ENCODE peak calls at places on chromosomes 6 and 20, in eight cellular contexts. W is lung; Q is SIG-M5; N is RPMI7951; Z is lower leg skin; G is stimulated activated CD4-positive, alpha-beta T cell treated with anti-CD3 and anti-CD28 coated beads, Interleukin-2, amount 100 ng/mL, for 48 hours; A is GM20000; X is tibial artery. Y is an unnamed sample.

GRCh38 chr6:125714431-125715090 is 34.9 kb upstream of the HEY2 start:
- DNase-seq in W (no peak), Q (no peak), N (no peak), Z (no peak), G (no peak), A (peak), X (no peak), Y (no peak)

GRCh38 chr6:10237284-10238043 is 177.4 kb downstream of the TFAP2A start:
- DNase-seq in W (no peak), Q (no peak), N (peak), Z (no peak), G (no peak), A (no peak), X (no peak), Y (no peak)

GRCh38 chr6:118709859-118710350 is 58.5 kb upstream of the CEP85L start:
- DNase-seq in W (peak), Q (no peak), N (peak), Z (no peak), G (peak), A (peak), X (no peak), Y (no peak)

GRCh38 chr6:88179692-88180091 is 13.5 kb upstream of the CNR1 start:
- DNase-seq in W (no peak), Q (no peak), N (no peak), Z (no peak), G (no peak), A (peak), X (no peak), Y (no peak)

GRCh38 chr20:18662279-18662678 is 74.4 kb downstream of the DTD1 start:
- DNase-seq in W (no peak), Q (no peak), N (no peak), Z (no peak), G (no peak), A (no peak), X (no peak), Y (no peak)

GRCh38 chr20:10115021-10115420 is 80.2 kb downstream of the ANKEF1 start:
- DNase-seq in W (no peak), Q (no peak), N (peak), Z (no peak), G (no peak), A (no peak), X (no peak), Y (no peak)

GRCh38 chr6:36780517-36781210 is 58.6 kb downstream of the CPNE5 start:
- DNase-seq in W (peak), Q (no peak), N (no peak), Z (no peak), G (no peak), A (no peak), X (no peak), Y (no peak)

GRCh38 chr6:32151131-32151884 is 431 bp downstream of the PRRT1 start:
- DNase-seq in W (no peak), Q (no peak), N (no peak), Z (no peak), G (no peak), A (no peak), X (no peak), Y (no peak)

Y was measured in coronary artery.